ENCODE peak calls at places on chromosomes 4 and X, in seven cellular contexts. B is activated CD4-positive, alpha-beta T cell treated with anti-CD3 and anti-CD28 coated beads for 24 hours; D is heart left ventricle; X is colonic mucosa; G is upper lobe of right lung; S is posterior vena cava; Y is RPMI7951. I is an unnamed sample.

GRCh38 chr4:77092832-77093800 is 17.3 kb upstream of the CCNI start:
- DNase-seq in B (no peak), D (no peak), X (no peak), G (no peak), S (no peak), Y (peak), I (no peak)

GRCh38 chr4:87516683-87517082 is 12.5 kb downstream of the SPARCL1 start:
- DNase-seq in B (no peak), D (no peak), X (no peak), G (no peak), S (no peak), Y (no peak), I (no peak)

GRCh38 chr4:82891728-82892466 is 944 bp upstream of the SEC31A start:
- DNase-seq in B (no peak), D (no peak), X (no peak), G (no peak), S (no peak), Y (peak), I (no peak)

GRCh38 chr4:51885371-51885770 is 42.4 kb downstream of the DCUN1D4 start:
- DNase-seq in B (no peak), D (no peak), X (no peak), G (no peak), S (no peak), Y (peak), I (no peak)

GRCh38 chr4:56681158-56681848 is at the start of gene HOPX:
- DNase-seq in B (peak), D (peak), X (no peak), G (peak), S (no peak), Y (no peak), I (no peak)

GRCh38 chr4:25172964-25173917 is 13.0 kb upstream of the SEPSECS start:
- DNase-seq in B (no peak), D (no peak), X (no peak), G (no peak), S (no peak), Y (peak), I (no peak)

GRCh38 chr4:138555107-138555506 is 313.0 kb upstream of the SLC7A11 start:
- DNase-seq in B (no peak), D (no peak), X (no peak), G (no peak), S (peak), Y (no peak), I (no peak)

GRCh38 chr4:2272828-2273120 is 10.9 kb upstream of the MXD4 start:
- DNase-seq in B (no peak), D (peak), X (no peak), G (no peak), S (no peak), Y (no peak), I (no peak)

GRCh38 chrX:124127496-124127895 is 166.0 kb downstream of the STAG2 start:
- DNase-seq in B (no peak), D (no peak), X (no peak), G (no peak), S (no peak), Y (no peak), I (no peak)

GRCh38 chr4:80142396-80143304 is 54.7 kb upstream of the PRDM8 start:
- DNase-seq in B (no peak), D (no peak), X (no peak), G (no peak), S (no peak), Y (no peak), I (no peak)

GRCh38 chr4:147843162-147843561 is 111.3 kb downstream of the ARHGAP10 start:
- DNase-seq in B (no peak), D (no peak), X (peak), G (no peak), S (no peak), Y (no peak), I (no peak)

GRCh38 chr4:186939226-186939625 is 215.6 kb upstream of the FAT1 start:
- DNase-seq in B (no peak), D (no peak), X (no peak), G (no peak), S (no peak), Y (no peak), I (no peak)

GRCh38 chr4:153757407-153757806 is 2.4 kb downstream of the RNF175 start:
- DNase-seq in B (no peak), D (no peak), X (no peak), G (no peak), S (no peak), Y (no peak), I (no peak)

GRCh38 chr4:138919094-138919936 is 96.3 kb upstream of the NOCT start:
- DNase-seq in B (peak), D (peak), X (peak), G (peak), S (peak), Y (peak), I (peak)

GRCh38 chrX:79146552-79147390 is 2.3 kb downstream of the GPR174 start:
- DNase-seq in B (no peak), D (no peak), X (no peak), G (no peak), S (no peak), Y (no peak), I (no peak)

GRCh38 chr4:15786743-15787142 is 8.6 kb downstream of the CD38 start:
- DNase-seq in B (no peak), D (no peak), X (no peak), G (no peak), S (no peak), Y (no peak), I (no peak)

GRCh38 chrX:130952266-130953043 is 49.4 kb upstream of the ENOX2 start:
- DNase-seq in B (no peak), D (no peak), X (no peak), G (no peak), S (no peak), Y (no peak), I (no peak)

GRCh38 chrX:13252726-13253125 is 67.1 kb downstream of the ATXN3L start:
- DNase-seq in B (no peak), D (no peak), X (no peak), G (no peak), S (no peak), Y (peak), I (no peak)

I was measured in GM18507.